ENCODE peak calls at places on chromosomes 6 and 20, in eight cellular contexts. One of them, this sample, is unnamed.

GRCh38 chr6:26445934-26446667 is 5.8 kb downstream of the BTN3A3 start:
- DNase-seq in ovary: no peak
- DNase-seq in astrocyte: no peak
- DNase-seq in left ventricle myocardium inferior: no peak
- DNase-seq in tibial artery: no peak
- DNase-seq in lung: no peak
- DNase-seq in GM06990: peak; percentile 34
- DNase-seq in upper lobe of right lung: no peak
- DNase-seq in this sample: no peak

GRCh38 chr6:17505767-17506280 is 94.3 kb upstream of the FAM8A1 start:
- DNase-seq in ovary: no peak
- DNase-seq in astrocyte: peak; percentile 52
- DNase-seq in left ventricle myocardium inferior: no peak
- DNase-seq in tibial artery: no peak
- DNase-seq in lung: no peak
- DNase-seq in GM06990: no peak
- DNase-seq in upper lobe of right lung: no peak
- DNase-seq in this sample: no peak

GRCh38 chr20:8021541-8022269 is 2.1 kb upstream of the TMX4 start:
- DNase-seq in ovary: peak; percentile 42
- DNase-seq in astrocyte: no peak
- DNase-seq in left ventricle myocardium inferior: peak; percentile 18
- DNase-seq in tibial artery: no peak
- DNase-seq in lung: no peak
- DNase-seq in GM06990: no peak
- DNase-seq in upper lobe of right lung: no peak
- DNase-seq in this sample: no peak

GRCh38 chr6:106617302-106617701 is 12.0 kb downstream of the RTN4IP1 start:
- DNase-seq in ovary: no peak
- DNase-seq in astrocyte: no peak
- DNase-seq in left ventricle myocardium inferior: no peak
- DNase-seq in tibial artery: no peak
- DNase-seq in lung: no peak
- DNase-seq in GM06990: no peak
- DNase-seq in upper lobe of right lung: no peak
- DNase-seq in this sample: no peak

GRCh38 chr20:6769953-6770831 is 2.7 kb downstream of the BMP2 start:
- DNase-seq in ovary: peak; percentile 51
- DNase-seq in astrocyte: peak; percentile 23
- DNase-seq in left ventricle myocardium inferior: peak; percentile 25
- DNase-seq in tibial artery: peak; percentile 29
- DNase-seq in lung: peak; percentile 52
- DNase-seq in GM06990: peak; percentile 3
- DNase-seq in upper lobe of right lung: peak; percentile 87
- DNase-seq in this sample: peak; percentile 6

GRCh38 chr6:140138311-140138994 is 764.0 kb upstream of the CITED2 start:
- DNase-seq in ovary: no peak
- DNase-seq in astrocyte: no peak
- DNase-seq in left ventricle myocardium inferior: no peak
- DNase-seq in tibial artery: no peak
- DNase-seq in lung: no peak
- DNase-seq in GM06990: no peak
- DNase-seq in upper lobe of right lung: no peak
- DNase-seq in this sample: no peak

GRCh38 chr6:17842934-17843821 is 136.5 kb upstream of the NUP153 start:
- DNase-seq in ovary: no peak
- DNase-seq in astrocyte: no peak
- DNase-seq in left ventricle myocardium inferior: no peak
- DNase-seq in tibial artery: no peak
- DNase-seq in lung: no peak
- DNase-seq in GM06990: no peak
- DNase-seq in upper lobe of right lung: no peak
- DNase-seq in this sample: no peak

GRCh38 chr6:120774275-120774674 is 560.0 kb downstream of the TBC1D32 start:
- DNase-seq in ovary: no peak
- DNase-seq in astrocyte: peak; percentile 46
- DNase-seq in left ventricle myocardium inferior: no peak
- DNase-seq in tibial artery: no peak
- DNase-seq in lung: no peak
- DNase-seq in GM06990: no peak
- DNase-seq in upper lobe of right lung: no peak
- DNase-seq in this sample: no peak

GRCh38 chr20:21182832-21183563 is 57.1 kb downstream of the KIZ start:
- DNase-seq in ovary: no peak
- DNase-seq in astrocyte: peak; percentile 85
- DNase-seq in left ventricle myocardium inferior: no peak
- DNase-seq in tibial artery: no peak
- DNase-seq in lung: no peak
- DNase-seq in GM06990: no peak
- DNase-seq in upper lobe of right lung: no peak
- DNase-seq in this sample: peak; percentile 72

GRCh38 chr20:63364801-63365585 is 3.8 kb upstream of the CHRNA4 start:
- DNase-seq in ovary: no peak
- DNase-seq in astrocyte: no peak
- DNase-seq in left ventricle myocardium inferior: no peak
- DNase-seq in tibial artery: no peak
- DNase-seq in lung: no peak
- DNase-seq in GM06990: no peak
- DNase-seq in upper lobe of right lung: no peak
- DNase-seq in this sample: no peak

GRCh38 chr20:57698191-57698866 is 11.5 kb downstream of the PMEPA1 start:
- DNase-seq in ovary: no peak
- DNase-seq in astrocyte: peak; percentile 99
- DNase-seq in left ventricle myocardium inferior: no peak
- DNase-seq in tibial artery: no peak
- DNase-seq in lung: no peak
- DNase-seq in GM06990: no peak
- DNase-seq in upper lobe of right lung: no peak
- DNase-seq in this sample: peak; percentile 94

GRCh38 chr20:46990017-46990810 is 95.6 kb downstream of the EYA2 start:
- DNase-seq in ovary: no peak
- DNase-seq in astrocyte: no peak
- DNase-seq in left ventricle myocardium inferior: no peak
- DNase-seq in tibial artery: peak; percentile 42
- DNase-seq in lung: no peak
- DNase-seq in GM06990: no peak
- DNase-seq in upper lobe of right lung: no peak
- DNase-seq in this sample: no peak

GRCh38 chr6:11525468-11526155 is 11.9 kb upstream of the TMEM170B start:
- DNase-seq in ovary: no peak
- DNase-seq in astrocyte: no peak
- DNase-seq in left ventricle myocardium inferior: no peak
- DNase-seq in tibial artery: peak; percentile 72
- DNase-seq in lung: peak; percentile 53
- DNase-seq in GM06990: no peak
- DNase-seq in upper lobe of right lung: no peak
- DNase-seq in this sample: no peak

GRCh38 chr20:60101201-60101893 is 143.1 kb downstream of the CDH26 start:
- DNase-seq in ovary: no peak
- DNase-seq in astrocyte: no peak
- DNase-seq in left ventricle myocardium inferior: no peak
- DNase-seq in tibial artery: no peak
- DNase-seq in lung: peak; percentile 70
- DNase-seq in GM06990: no peak
- DNase-seq in upper lobe of right lung: peak; percentile 78
- DNase-seq in this sample: no peak

GRCh38 chr20:24149881-24150307 is 161.3 kb upstream of the GGTLC1 start:
- DNase-seq in ovary: no peak
- DNase-seq in astrocyte: no peak
- DNase-seq in left ventricle myocardium inferior: peak; percentile 51
- DNase-seq in tibial artery: no peak
- DNase-seq in lung: no peak
- DNase-seq in GM06990: no peak
- DNase-seq in upper lobe of right lung: no peak
- DNase-seq in this sample: no peak

GRCh38 chr6:165602291-165602690 is 60.8 kb downstream of the PDE10A start:
- DNase-seq in ovary: no peak
- DNase-seq in astrocyte: no peak
- DNase-seq in left ventricle myocardium inferior: no peak
- DNase-seq in tibial artery: no peak
- DNase-seq in lung: no peak
- DNase-seq in GM06990: no peak
- DNase-seq in upper lobe of right lung: no peak
- DNase-seq in this sample: no peak

GRCh38 chr6:105760746-105761145 is 325.4 kb upstream of the PRDM1 start:
- DNase-seq in ovary: no peak
- DNase-seq in astrocyte: no peak
- DNase-seq in left ventricle myocardium inferior: no peak
- DNase-seq in tibial artery: no peak
- DNase-seq in lung: no peak
- DNase-seq in GM06990: no peak
- DNase-seq in upper lobe of right lung: no peak
- DNase-seq in this sample: no peak

GRCh38 chr6:90547079-90547478 is 39.8 kb downstream of the MAP3K7 start:
- DNase-seq in ovary: no peak
- DNase-seq in astrocyte: no peak
- DNase-seq in left ventricle myocardium inferior: no peak
- DNase-seq in tibial artery: no peak
- DNase-seq in lung: no peak
- DNase-seq in GM06990: no peak
- DNase-seq in upper lobe of right lung: no peak
- DNase-seq in this sample: no peak
- H3K36me3 ChIP-seq in ovary: no peaks in the 10 kb centered on the region
- H3K36me3 ChIP-seq in astrocyte: peaks cover 54% of the 10 kb centered on the region
- H3K36me3 ChIP-seq in left ventricle myocardium inferior: peaks cover 91% of the 10 kb centered on the region
- H3K36me3 ChIP-seq in tibial artery: peaks cover 76% of the 10 kb centered on the region
- H3K36me3 ChIP-seq in lung: peaks cover 14% of the 10 kb centered on the region
- H3K36me3 ChIP-seq in GM06990: peaks cover 6% of the 10 kb centered on the region
- H3K36me3 ChIP-seq in upper lobe of right lung: peaks cover 86% of the 10 kb centered on the region
- H3K36me3 ChIP-seq in this sample: peaks cover 63% of the 10 kb centered on the region

DNA sequence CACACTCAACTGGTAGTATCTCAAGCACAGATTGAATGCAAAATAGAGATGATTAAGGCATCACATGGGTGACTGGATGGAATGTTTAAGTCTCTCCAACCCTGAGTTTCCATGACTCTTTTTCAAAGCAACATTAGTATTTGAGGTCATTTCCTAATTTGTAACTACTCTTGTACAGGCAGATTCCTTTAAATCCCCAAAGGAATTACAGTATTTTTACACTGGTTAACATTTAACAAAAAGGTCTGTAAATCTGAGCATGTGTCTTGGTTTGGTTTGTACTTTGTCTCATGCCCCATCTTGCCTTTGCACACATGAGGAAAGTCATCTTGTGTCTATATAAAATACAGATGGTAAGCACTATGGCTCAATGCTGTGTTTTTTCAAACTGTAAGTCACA is 15.1 kb downstream of the RMND1 start:
- DNase-seq in ovary: no peak
- DNase-seq in astrocyte: peak; percentile 63
- DNase-seq in left ventricle myocardium inferior: no peak
- DNase-seq in tibial artery: no peak
- DNase-seq in lung: no peak
- DNase-seq in GM06990: no peak
- DNase-seq in upper lobe of right lung: no peak
- DNase-seq in this sample: no peak
- H3K36me3 ChIP-seq in ovary: no peaks in the 10 kb centered on the region
- H3K36me3 ChIP-seq in astrocyte: peaks cover 5% of the 10 kb centered on the region
- H3K36me3 ChIP-seq in left ventricle myocardium inferior: peaks cover 8% of the 10 kb centered on the region
- H3K36me3 ChIP-seq in tibial artery: peaks cover 11% of the 10 kb centered on the region
- H3K36me3 ChIP-seq in lung: peaks cover 4% of the 10 kb centered on the region
- H3K36me3 ChIP-seq in GM06990: peaks cover 2% of the 10 kb centered on the region
- H3K36me3 ChIP-seq in upper lobe of right lung: peaks cover 26% of the 10 kb centered on the region
- H3K36me3 ChIP-seq in this sample: peaks cover 25% of the 10 kb centered on the region

DNA sequence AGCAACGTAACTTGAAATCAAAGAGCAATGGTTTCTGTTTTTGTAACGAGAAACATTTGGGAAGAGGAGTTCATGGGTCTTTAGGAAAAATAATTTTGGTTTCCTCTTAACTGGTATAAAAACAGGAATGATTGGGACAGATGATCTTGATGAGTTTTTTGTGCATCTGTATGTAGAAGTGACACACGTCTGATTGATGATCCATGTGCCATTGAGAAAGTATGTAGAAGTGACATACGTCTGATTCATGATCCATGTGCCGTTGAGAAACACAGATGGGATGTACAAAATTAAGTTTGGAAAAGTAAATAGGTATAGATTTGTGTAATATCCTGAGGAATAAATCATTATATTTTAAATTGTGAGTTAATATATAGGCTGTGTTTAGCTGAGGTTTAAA is 2.1 kb downstream of the KIAA1586 start:
- DNase-seq in ovary: no peak
- DNase-seq in astrocyte: no peak
- DNase-seq in left ventricle myocardium inferior: no peak
- DNase-seq in tibial artery: no peak
- DNase-seq in lung: no peak
- DNase-seq in GM06990: no peak
- DNase-seq in upper lobe of right lung: no peak
- DNase-seq in this sample: no peak
- H3K36me3 ChIP-seq in ovary: no peaks in the 10 kb centered on the region
- H3K36me3 ChIP-seq in astrocyte: peaks cover 19% of the 10 kb centered on the region
- H3K36me3 ChIP-seq in left ventricle myocardium inferior: peaks cover 31% of the 10 kb centered on the region
- H3K36me3 ChIP-seq in tibial artery: peaks cover 29% of the 10 kb centered on the region
- H3K36me3 ChIP-seq in lung: peaks cover 4% of the 10 kb centered on the region
- H3K36me3 ChIP-seq in GM06990: peaks cover 3% of the 10 kb centered on the region
- H3K36me3 ChIP-seq in upper lobe of right lung: peaks cover 31% of the 10 kb centered on the region
- H3K36me3 ChIP-seq in this sample: peaks cover 48% of the 10 kb centered on the region

GRCh38 chr20:5189917-5190316 is 63.1 kb downstream of the CDS2 start:
- DNase-seq in ovary: no peak
- DNase-seq in astrocyte: no peak
- DNase-seq in left ventricle myocardium inferior: no peak
- DNase-seq in tibial artery: no peak
- DNase-seq in lung: no peak
- DNase-seq in GM06990: no peak
- DNase-seq in upper lobe of right lung: no peak
- DNase-seq in this sample: no peak

GRCh38 chr20:5191829-5192569 is 65.2 kb downstream of the CDS2 start:
- DNase-seq in ovary: peak; percentile 69
- DNase-seq in astrocyte: peak; percentile 52
- DNase-seq in left ventricle myocardium inferior: no peak
- DNase-seq in tibial artery: no peak
- DNase-seq in lung: no peak
- DNase-seq in GM06990: peak; percentile 64
- DNase-seq in upper lobe of right lung: no peak
- DNase-seq in this sample: peak; percentile 47

GRCh38 chr20:5190444-5190843 is 63.6 kb downstream of the CDS2 start:
- DNase-seq in ovary: no peak
- DNase-seq in astrocyte: no peak
- DNase-seq in left ventricle myocardium inferior: no peak
- DNase-seq in tibial artery: no peak
- DNase-seq in lung: no peak
- DNase-seq in GM06990: no peak
- DNase-seq in upper lobe of right lung: no peak
- DNase-seq in this sample: no peak

GRCh38 chr20:5187122-5187521 is 60.3 kb downstream of the CDS2 start:
- DNase-seq in ovary: no peak
- DNase-seq in astrocyte: no peak
- DNase-seq in left ventricle myocardium inferior: no peak
- DNase-seq in tibial artery: no peak
- DNase-seq in lung: no peak
- DNase-seq in GM06990: no peak
- DNase-seq in upper lobe of right lung: no peak
- DNase-seq in this sample: no peak

DNA sequence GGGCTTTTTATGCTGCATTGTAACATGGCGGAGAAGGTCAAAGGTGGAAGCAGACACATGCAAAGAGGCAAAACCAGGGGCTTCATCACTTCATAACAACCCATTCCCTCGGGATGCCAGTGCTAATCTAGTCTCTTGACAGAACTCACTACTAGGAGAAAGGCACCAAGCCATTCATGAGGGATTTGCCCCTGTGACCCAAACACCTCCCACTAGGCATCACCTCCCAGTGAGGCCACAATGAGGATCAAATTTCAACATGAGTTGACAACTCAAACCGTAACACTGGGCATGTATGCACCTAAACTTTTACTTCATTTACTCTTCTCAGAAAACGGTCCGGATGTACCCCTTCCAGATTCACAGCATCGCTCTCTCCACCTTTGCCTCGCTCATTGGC is 61.9 kb downstream of the CDS2 start:
- DNase-seq in ovary: no peak
- DNase-seq in astrocyte: no peak
- DNase-seq in left ventricle myocardium inferior: no peak
- DNase-seq in tibial artery: no peak
- DNase-seq in lung: no peak
- DNase-seq in GM06990: no peak
- DNase-seq in upper lobe of right lung: no peak
- DNase-seq in this sample: no peak
- H3K36me3 ChIP-seq in ovary: no peaks in the 10 kb centered on the region
- H3K36me3 ChIP-seq in astrocyte: peaks cover 7% of the 10 kb centered on the region
- H3K36me3 ChIP-seq in left ventricle myocardium inferior: peaks cover 92% of the 10 kb centered on the region
- H3K36me3 ChIP-seq in tibial artery: peaks cover 85% of the 10 kb centered on the region
- H3K36me3 ChIP-seq in lung: peaks cover 42% of the 10 kb centered on the region
- H3K36me3 ChIP-seq in GM06990: peaks cover 12% of the 10 kb centered on the region
- H3K36me3 ChIP-seq in upper lobe of right lung: peaks cover 75% of the 10 kb centered on the region
- H3K36me3 ChIP-seq in this sample: peaks cover 44% of the 10 kb centered on the region